ENCODE peak calls at places on chromosomes 11 and 22, in six cellular contexts. V is SK-N-SH; X is stimulated activated CD4-positive, alpha-beta T cell treated with anti-CD3 and anti-CD28 coated beads, TNF-alpha, amount 100 ng/mL, for 48 hours; U is erythroblast; R is sigmoid colon; N is aorta. H is an unnamed sample.

GRCh38 chr11:2716376-2717095 is 16.7 kb upstream of the KCNQ1OT1 start:
- DNase-seq in V (no peak), N (no peak), U (no peak), X (no peak), R (no peak), H (no peak)

GRCh38 chr11:102317768-102318103 is 452 bp downstream of the BIRC3 start:
- DNase-seq in X (no peak), V (no peak), R (no peak), N (no peak), U (no peak), H (no peak)

GRCh38 chr11:44999068-44999467 is 48.4 kb upstream of the TP53I11 start:
- DNase-seq in X (no peak), V (no peak), R (no peak), N (no peak), U (no peak), H (no peak)

GRCh38 chr22:29224121-29224858 is 18.6 kb downstream of the EMID1 start:
- DNase-seq in R (peak; percentile 86), U (no peak), X (no peak), N (peak; percentile 62), V (peak; percentile 49), H (no peak)

GRCh38 chr22:21968452-21969129 is 14.0 kb downstream of the TOP3B start:
- DNase-seq in N (no peak), V (no peak), X (no peak), U (no peak), R (no peak), H (no peak)

GRCh38 chr11:3162410-3163240 is 2.5 kb downstream of the OSBPL5 start:
- DNase-seq in R (no peak), U (no peak), N (peak; percentile 43), X (no peak), V (no peak), H (peak; percentile 24)

GRCh38 chr22:25360891-25361645 is 141.6 kb downstream of the CRYBB2 start:
- DNase-seq in V (no peak), X (no peak), N (peak; percentile 24), R (peak; percentile 45), U (no peak), H (no peak)

GRCh38 chr11:65817312-65817814 is 16.4 kb upstream of the SNX32 start:
- DNase-seq in N (no peak), X (no peak), R (no peak), V (no peak), U (no peak), H (no peak)

GRCh38 chr11:85685131-85685819 is 720 bp downstream of the CCDC89 start:
- DNase-seq in R (peak; percentile 70), N (peak; percentile 38), X (no peak), V (peak; percentile 28), U (no peak), H (peak; percentile 29)

GRCh38 chr11:67345949-67346819 is 7.2 kb downstream of the POLD4 start:
- DNase-seq in R (no peak), U (peak; percentile 27), N (no peak), X (no peak), V (peak; percentile 10), H (no peak)

GRCh38 chr22:30167327-30167726 is 79.2 kb downstream of the LIF start:
- DNase-seq in N (no peak), X (no peak), U (no peak), V (no peak), R (no peak), H (no peak)

GRCh38 chr11:25423436-25424184 is 908.3 kb upstream of the ANO3 start:
- DNase-seq in V (no peak), X (no peak), R (no peak), N (no peak), U (no peak), H (no peak)

GRCh38 chr22:19201130-19201857 is 22.8 kb upstream of the SLC25A1 start:
- DNase-seq in N (no peak), U (no peak), X (no peak), R (peak; percentile 33), V (no peak), H (no peak)

GRCh38 chr11:72379384-72380131 is 54.8 kb downstream of the CLPB start:
- DNase-seq in U (no peak), X (no peak), N (no peak), R (no peak), V (no peak), H (no peak)

GRCh38 chr22:38120359-38121110 is 10.1 kb upstream of the BAIAP2L2 start:
- DNase-seq in R (no peak), V (no peak), N (peak; percentile 40), X (no peak), U (no peak), H (no peak)

GRCh38 chr22:40176921-40177737 is 596 bp upstream of the TNRC6B start:
- DNase-seq in X (peak; percentile 75), U (peak; percentile 85), N (peak; percentile 62), V (no peak), R (no peak), H (no peak)

GRCh38 chr11:44766112-44766971 is 39.6 kb downstream of the TSPAN18 start:
- DNase-seq in R (no peak), V (peak; percentile 76), N (peak; percentile 84), U (peak; percentile 15), X (no peak), H (peak; percentile 77)

GRCh38 chr11:70525006-70525405 is 126.7 kb downstream of the CTTN start:
- DNase-seq in R (no peak), U (no peak), N (peak; percentile 30), X (no peak), V (peak; percentile 38), H (no peak)

GRCh38 chr11:5258543-5259262 is 4.1 kb upstream of the HBG2 start:
- DNase-seq in U (no peak), N (no peak), X (no peak), V (no peak), R (no peak), H (no peak)

GRCh38 chr11:3231851-3232744 is at the start of gene MRGPRE:
- DNase-seq in N (peak; percentile 54), R (peak; percentile 61), V (peak; percentile 74), U (peak; percentile 81), X (no peak), H (peak; percentile 24)